ENCODE peak calls at places on chromosomes 5 and 9, in seven cellular contexts. K, W, X, J, N, S and Y are unnamed samples.

GRCh38 chr5:180259260-180259611 is 32.6 kb downstream of the MAPK9 start:
- DNase-seq in K (no peak), J (no peak), S (no peak), X (no peak), N (no peak), W (no peak), Y (no peak)

GRCh38 chr9:99666571-99666970 is 155.1 kb upstream of the NR4A3 start:
- DNase-seq in K (no peak), W (peak), X (no peak), S (no peak), J (no peak), N (no peak), Y (no peak)

GRCh38 chr9:113650207-113651131 is 186.9 kb downstream of the RGS3 start:
- DNase-seq in X (no peak), S (no peak), N (peak), K (no peak), W (peak), J (peak), Y (no peak)

GRCh38 chr9:114369567-114370240 is 18.1 kb downstream of the AKNA start:
- DNase-seq in S (no peak), J (no peak), K (no peak), X (no peak), N (no peak), W (no peak), Y (no peak)

GRCh38 chr5:16857635-16858034 is 78.5 kb downstream of the MYO10 start:
- DNase-seq in W (no peak), X (no peak), N (no peak), K (no peak), J (no peak), S (no peak), Y (no peak)

GRCh38 chr9:122821278-122821952 is 7.0 kb downstream of the PDCL start:
- DNase-seq in J (no peak), K (no peak), N (no peak), X (no peak), S (no peak), W (peak), Y (no peak)

GRCh38 chr5:173591300-173591622 is 25.2 kb downstream of the BOD1 start:
- DNase-seq in K (no peak), S (no peak), J (no peak), X (no peak), W (no peak), N (no peak), Y (no peak)

GRCh38 chr9:114484854-114485443 is 20.3 kb downstream of the WHRN start:
- DNase-seq in K (no peak), J (no peak), W (peak), X (peak), N (no peak), S (peak), Y (no peak)

GRCh38 chr5:72693001-72693442 is 123.4 kb upstream of the TNPO1 start:
- DNase-seq in N (no peak), K (no peak), J (no peak), S (no peak), W (peak), X (no peak), Y (no peak)

GRCh38 chr9:89021154-89021803 is 30.0 kb downstream of the S1PR3 start:
- DNase-seq in S (peak), J (no peak), W (peak), X (peak), K (no peak), N (no peak), Y (no peak)

GRCh38 chr9:13568446-13568845 is 289.0 kb upstream of the MPDZ start:
- DNase-seq in K (no peak), W (no peak), X (no peak), S (no peak), J (peak), N (no peak), Y (no peak)

GRCh38 chr9:126932871-126933321 is 18.3 kb downstream of the RALGPS1 start:
- DNase-seq in N (no peak), W (no peak), X (no peak), S (no peak), K (no peak), J (no peak), Y (no peak)

GRCh38 chr5:159211712-159212111 is 2.4 kb upstream of the RNF145 start:
- DNase-seq in N (no peak), S (no peak), K (no peak), W (no peak), J (no peak), X (peak), Y (no peak)

GRCh38 chr5:181204561-181205401 is at the start of gene TRIM7:
- DNase-seq in N (peak), W (peak), K (peak), X (peak), J (no peak), S (no peak), Y (peak)

GRCh38 chr9:94785211-94786169 is 59.0 kb downstream of the AOPEP start:
- DNase-seq in W (no peak), X (no peak), N (no peak), S (no peak), J (no peak), K (no peak), Y (no peak)

GRCh38 chr5:28779161-28779754 is 1740.9 kb upstream of the CDH9 start:
- DNase-seq in X (no peak), W (no peak), S (no peak), J (peak), N (no peak), K (no peak), Y (no peak)

GRCh38 chr5:43007911-43008368 is 32.2 kb downstream of the ANXA2R start:
- DNase-seq in X (peak), K (no peak), S (no peak), N (peak), W (peak), J (peak), Y (peak)

GRCh38 chr5:39459091-39459490 is 34.3 kb upstream of the DAB2 start:
- DNase-seq in S (peak), J (no peak), K (no peak), W (peak), X (no peak), N (no peak), Y (no peak)

GRCh38 chr5:104817127-104817526 is 1254.5 kb upstream of the NUDT12 start:
- DNase-seq in W (no peak), N (no peak), S (no peak), X (no peak), K (no peak), J (no peak), Y (no peak)

GRCh38 chr5:107782770-107783169 is 112.0 kb upstream of the EFNA5 start:
- DNase-seq in J (no peak), N (no peak), K (no peak), X (no peak), S (no peak), W (no peak), Y (no peak)

DNA sequence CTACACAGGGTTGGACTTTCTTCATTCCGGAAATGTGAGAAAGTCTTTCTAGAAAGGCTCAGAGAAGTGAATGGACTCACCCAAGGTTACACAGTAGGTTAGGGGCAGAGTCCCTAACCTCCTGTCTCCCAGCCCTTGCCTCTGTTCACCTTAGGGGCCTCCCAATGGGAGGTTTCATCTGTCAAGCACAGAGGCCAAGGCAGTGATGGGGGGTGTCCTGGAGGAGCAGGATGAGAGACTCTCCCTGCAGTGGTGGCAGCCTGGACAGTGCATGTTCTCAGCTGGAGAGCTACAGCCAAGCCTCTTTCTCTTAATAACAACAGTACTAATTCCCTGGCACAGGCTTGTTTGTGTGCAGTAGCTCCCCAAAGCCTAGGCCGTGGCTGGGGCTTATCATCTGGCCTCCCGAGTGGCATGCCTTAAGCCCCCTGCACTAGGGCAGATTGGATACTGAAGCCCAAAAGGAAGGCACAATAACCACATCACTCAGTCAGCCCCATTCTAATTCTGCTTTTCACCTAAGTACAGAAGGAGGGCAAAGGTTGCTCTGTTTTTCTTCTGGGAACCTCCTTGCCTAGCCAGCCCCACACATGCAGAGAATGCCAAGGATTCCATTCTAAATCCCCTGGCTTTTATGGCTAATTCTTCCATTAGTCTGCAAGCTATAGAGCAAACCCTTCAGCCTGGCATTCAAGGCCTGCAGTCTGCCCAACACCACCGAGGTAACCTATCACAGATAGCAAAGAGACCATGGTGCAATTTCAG is 50.2 kb upstream of the XPA start:
- DNase-seq in J (no peak), W (no peak), X (no peak), N (no peak), S (no peak), K (no peak), Y (no peak)
- TF ChIP-seq CTCF in J (no peak), W (no peak), X (no peak), N (no peak), S (no peak), K (no peak), Y (no peak)

DNA sequence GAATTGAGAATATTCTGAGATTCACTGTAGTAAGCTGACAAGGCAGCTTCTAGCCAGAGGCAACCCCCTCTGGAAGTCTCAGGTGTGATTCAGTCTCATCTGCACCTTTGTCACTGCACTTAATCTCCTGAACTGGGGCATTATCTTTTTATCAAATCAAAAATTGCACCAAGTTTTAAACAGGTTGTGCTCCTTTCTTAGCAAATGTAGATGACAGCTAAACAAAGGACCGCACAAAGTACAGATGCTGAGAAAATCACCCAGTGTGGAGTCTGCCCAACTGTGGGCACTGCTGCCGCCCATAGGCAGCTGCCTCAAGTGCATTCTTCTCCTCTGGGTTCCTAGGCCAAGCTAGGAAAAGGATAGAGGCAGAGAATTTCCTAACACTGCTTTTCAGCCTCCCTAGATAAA is 51.1 kb downstream of the STARD4 start:
- DNase-seq in W (peak), J (peak), X (no peak), K (no peak), S (no peak), N (peak), Y (no peak)
- TF ChIP-seq CTCF in W (peak), J (no peak), X (no peak), K (no peak), S (peak), N (peak), Y (no peak)

GRCh38 chr5:128081111-128081865 is 2.3 kb upstream of the SLC12A2 start:
- DNase-seq in N (no peak), K (no peak), X (no peak), J (no peak), W (peak), S (no peak), Y (no peak)
- TF ChIP-seq CTCF in N (no peak), K (peak), X (peak), J (no peak), W (peak), S (no peak), Y (no peak)

DNA sequence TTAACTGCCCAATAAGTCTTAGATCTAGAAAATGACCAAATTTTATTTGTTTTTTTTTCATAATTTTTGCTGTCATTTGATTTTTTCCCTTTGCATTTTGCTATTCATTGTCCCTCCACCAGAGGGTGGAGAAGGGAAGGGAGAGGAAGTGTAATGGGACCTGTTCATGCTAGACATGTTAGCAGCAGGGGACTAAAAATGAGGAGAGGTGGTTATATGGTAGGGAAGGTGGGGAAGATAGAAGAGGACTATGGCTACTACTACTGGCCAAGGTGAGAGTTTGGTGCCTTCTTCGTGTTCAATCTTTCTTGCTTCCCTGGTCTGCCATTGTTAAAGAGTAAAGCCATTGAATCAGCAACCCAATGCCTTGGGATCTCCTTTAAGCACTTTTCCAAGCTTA is 6.4 kb downstream of the GRIA1 start:
- DNase-seq in S (no peak), K (no peak), X (peak), W (peak), J (peak), N (no peak), Y (no peak)
- TF ChIP-seq CTCF in S (peak), K (no peak), X (peak), W (peak), J (peak), N (peak), Y (peak)

DNA sequence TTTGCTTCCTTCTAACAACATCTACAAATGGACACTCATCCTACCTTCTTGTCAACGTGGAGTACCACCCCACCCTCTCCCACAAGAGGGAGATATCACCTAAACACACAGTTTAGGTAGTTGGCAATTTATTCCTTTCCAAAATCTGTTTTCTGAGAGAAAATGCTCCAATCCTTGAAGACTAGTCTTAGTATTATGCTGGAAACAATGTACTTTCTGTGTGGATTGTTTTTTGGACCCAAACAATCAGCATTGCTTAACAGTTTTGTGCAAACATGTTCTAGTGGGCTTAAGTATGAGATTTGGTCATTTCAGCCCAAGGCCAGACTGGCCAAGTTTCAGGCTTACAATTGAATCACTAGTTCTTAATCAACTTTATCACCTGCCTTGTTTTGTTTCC is 359.1 kb downstream of the ARHGEF28 start:
- DNase-seq in W (peak), S (no peak), X (peak), J (peak), K (no peak), N (no peak), Y (no peak)
- TF ChIP-seq CTCF in W (peak), S (peak), X (peak), J (peak), K (no peak), N (no peak), Y (no peak)

GRCh38 chr5:54959673-54960418 is 25.5 kb downstream of the ESM1 start:
- DNase-seq in X (peak), S (no peak), K (no peak), N (peak), J (peak), W (peak), Y (no peak)
- TF ChIP-seq CTCF in X (no peak), S (peak), K (no peak), N (no peak), J (peak), W (peak), Y (no peak)

DNA sequence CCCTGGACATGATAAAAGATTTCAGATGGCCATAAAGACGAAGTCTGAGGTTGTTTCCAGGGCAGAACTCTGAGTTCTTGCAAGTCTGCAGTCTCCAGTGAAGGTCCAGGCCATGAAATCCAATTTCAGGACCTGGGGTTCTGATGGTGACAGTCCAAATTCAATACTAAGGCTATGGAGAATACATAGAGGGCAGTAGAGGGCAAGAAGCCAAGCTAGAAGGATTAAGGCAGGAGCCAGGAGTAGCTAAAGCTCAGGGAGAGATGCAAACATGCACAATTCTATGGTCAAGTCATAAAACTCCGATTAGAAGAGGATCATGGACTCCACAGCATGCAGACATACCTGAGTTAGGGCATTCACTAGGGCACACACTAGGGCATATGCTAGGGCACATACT is 11.4 kb downstream of the SLIT3 start:
- DNase-seq in J (no peak), S (no peak), W (no peak), K (no peak), X (no peak), N (no peak), Y (no peak)
- TF ChIP-seq CTCF in J (no peak), S (peak), W (no peak), K (no peak), X (no peak), N (no peak), Y (no peak)

DNA sequence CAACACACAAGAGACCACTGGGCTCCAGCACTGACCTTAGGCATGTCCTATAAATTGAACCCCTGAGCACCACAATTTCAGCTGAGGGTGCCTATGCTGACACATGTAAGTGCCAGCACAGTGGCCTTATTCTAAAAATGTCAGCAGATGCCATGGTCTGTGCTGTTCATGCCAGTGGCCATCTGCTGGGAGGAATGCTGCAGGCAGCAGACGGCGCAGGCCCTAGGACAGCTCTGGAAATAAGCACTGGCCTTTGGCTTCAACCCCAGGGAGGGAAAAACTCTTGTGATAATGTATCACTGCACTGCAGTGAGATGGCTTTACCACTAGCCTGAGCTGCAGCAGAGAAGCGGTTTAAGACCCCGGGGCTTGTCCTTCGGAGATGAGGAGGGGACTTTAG is 98.5 kb downstream of the SYK start:
- DNase-seq in W (no peak), J (no peak), N (no peak), K (no peak), X (no peak), S (no peak), Y (no peak)
- TF ChIP-seq CTCF in W (no peak), J (peak), N (peak), K (no peak), X (no peak), S (peak), Y (no peak)

GRCh38 chr5:132829742-132830435 is 558 bp downstream of the SHROOM1 start:
- DNase-seq in S (no peak), J (peak), X (peak), N (peak), K (peak), W (peak), Y (peak)
- TF ChIP-seq CTCF in S (peak), J (peak), X (peak), N (peak), K (peak), W (peak), Y (peak)